ENCODE peak calls at places on chromosomes 1 and 21, in five cellular contexts. One of them, this sample, is unnamed.

GRCh38 chr1:46205794-46206193 is 2.7 kb downstream of the LURAP1 start:
- DNase-seq in WERI-Rb-1: no peak
- DNase-seq in lower leg skin: no peak
- DNase-seq in dorsolateral prefrontal cortex: no peak
- DNase-seq in GM23338: no peak
- DNase-seq in this sample: no peak

GRCh38 chr21:45084881-45085536 is 10.6 kb downstream of the ADARB1 start:
- DNase-seq in WERI-Rb-1: no peak
- DNase-seq in lower leg skin: no peak
- DNase-seq in dorsolateral prefrontal cortex: no peak
- DNase-seq in GM23338: no peak
- DNase-seq in this sample: no peak

GRCh38 chr21:16842716-16843115 is 670.1 kb upstream of the CXADR start:
- DNase-seq in WERI-Rb-1: no peak
- DNase-seq in lower leg skin: no peak
- DNase-seq in dorsolateral prefrontal cortex: no peak
- DNase-seq in GM23338: no peak
- DNase-seq in this sample: no peak

GRCh38 chr1:91948501-91949355 is 473 bp upstream of the BRDT start:
- DNase-seq in WERI-Rb-1: no peak
- DNase-seq in lower leg skin: no peak
- DNase-seq in dorsolateral prefrontal cortex: no peak
- DNase-seq in GM23338: peak
- DNase-seq in this sample: no peak

GRCh38 chr1:227897704-227898438 is 49.9 kb downstream of the WNT9A start:
- DNase-seq in WERI-Rb-1: no peak
- DNase-seq in lower leg skin: peak
- DNase-seq in dorsolateral prefrontal cortex: peak
- DNase-seq in GM23338: no peak
- DNase-seq in this sample: peak

GRCh38 chr1:109239580-109240068 is 9.7 kb upstream of the CELSR2 start:
- DNase-seq in WERI-Rb-1: peak
- DNase-seq in lower leg skin: no peak
- DNase-seq in dorsolateral prefrontal cortex: no peak
- DNase-seq in GM23338: peak
- DNase-seq in this sample: peak

GRCh38 chr1:224533517-224533916 is 82.6 kb upstream of the CNIH3 start:
- DNase-seq in WERI-Rb-1: no peak
- DNase-seq in lower leg skin: no peak
- DNase-seq in dorsolateral prefrontal cortex: no peak
- DNase-seq in GM23338: no peak
- DNase-seq in this sample: no peak

GRCh38 chr1:216846339-216846738 is 123.1 kb upstream of the ESRRG start:
- DNase-seq in WERI-Rb-1: no peak
- DNase-seq in lower leg skin: no peak
- DNase-seq in dorsolateral prefrontal cortex: no peak
- DNase-seq in GM23338: no peak
- DNase-seq in this sample: no peak

GRCh38 chr21:37224861-37225260 is 42.3 kb downstream of the VPS26C start:
- DNase-seq in WERI-Rb-1: no peak
- DNase-seq in lower leg skin: peak
- DNase-seq in dorsolateral prefrontal cortex: no peak
- DNase-seq in GM23338: no peak
- DNase-seq in this sample: no peak

GRCh38 chr1:220450927-220451326 is 77.0 kb upstream of the MARK1 start:
- DNase-seq in WERI-Rb-1: no peak
- DNase-seq in lower leg skin: no peak
- DNase-seq in dorsolateral prefrontal cortex: no peak
- DNase-seq in GM23338: no peak
- DNase-seq in this sample: no peak

GRCh38 chr1:220453371-220453770 is 74.6 kb upstream of the MARK1 start:
- DNase-seq in WERI-Rb-1: no peak
- DNase-seq in lower leg skin: no peak
- DNase-seq in dorsolateral prefrontal cortex: no peak
- DNase-seq in GM23338: no peak
- DNase-seq in this sample: no peak

GRCh38 chr1:220451541-220451940 is 76.4 kb upstream of the MARK1 start:
- DNase-seq in WERI-Rb-1: no peak
- DNase-seq in lower leg skin: no peak
- DNase-seq in dorsolateral prefrontal cortex: no peak
- DNase-seq in GM23338: peak
- DNase-seq in this sample: no peak

GRCh38 chr1:220455559-220455958 is 72.4 kb upstream of the MARK1 start:
- DNase-seq in WERI-Rb-1: no peak
- DNase-seq in lower leg skin: no peak
- DNase-seq in dorsolateral prefrontal cortex: no peak
- DNase-seq in GM23338: no peak
- DNase-seq in this sample: no peak

GRCh38 chr1:220454155-220454777 is 73.7 kb upstream of the MARK1 start:
- DNase-seq in WERI-Rb-1: no peak
- DNase-seq in lower leg skin: no peak
- DNase-seq in dorsolateral prefrontal cortex: no peak
- DNase-seq in GM23338: peak
- DNase-seq in this sample: no peak
- TF ChIP-seq CTCF in WERI-Rb-1: no peak
- TF ChIP-seq CTCF in lower leg skin: no peak
- TF ChIP-seq CTCF in dorsolateral prefrontal cortex: no peak
- TF ChIP-seq CTCF in GM23338: no peak
- TF ChIP-seq CTCF in this sample: peak

GRCh38 chr21:42010507-42011493 is 640 bp upstream of the ZBTB21 start:
- DNase-seq in WERI-Rb-1: peak
- DNase-seq in lower leg skin: no peak
- DNase-seq in dorsolateral prefrontal cortex: no peak
- DNase-seq in GM23338: peak
- DNase-seq in this sample: peak
- TF ChIP-seq CTCF in WERI-Rb-1: peak
- TF ChIP-seq CTCF in lower leg skin: no peak
- TF ChIP-seq CTCF in dorsolateral prefrontal cortex: peak
- TF ChIP-seq CTCF in GM23338: no peak
- TF ChIP-seq CTCF in this sample: no peak

GRCh38 chr1:50879137-50879536 is 80.9 kb downstream of the FAF1 start:
- DNase-seq in WERI-Rb-1: no peak
- DNase-seq in lower leg skin: no peak
- DNase-seq in dorsolateral prefrontal cortex: no peak
- DNase-seq in GM23338: no peak
- DNase-seq in this sample: no peak

GRCh38 chr1:50878434-50878833 is 81.6 kb downstream of the FAF1 start:
- DNase-seq in WERI-Rb-1: no peak
- DNase-seq in lower leg skin: no peak
- DNase-seq in dorsolateral prefrontal cortex: no peak
- DNase-seq in GM23338: no peak
- DNase-seq in this sample: no peak

DNA sequence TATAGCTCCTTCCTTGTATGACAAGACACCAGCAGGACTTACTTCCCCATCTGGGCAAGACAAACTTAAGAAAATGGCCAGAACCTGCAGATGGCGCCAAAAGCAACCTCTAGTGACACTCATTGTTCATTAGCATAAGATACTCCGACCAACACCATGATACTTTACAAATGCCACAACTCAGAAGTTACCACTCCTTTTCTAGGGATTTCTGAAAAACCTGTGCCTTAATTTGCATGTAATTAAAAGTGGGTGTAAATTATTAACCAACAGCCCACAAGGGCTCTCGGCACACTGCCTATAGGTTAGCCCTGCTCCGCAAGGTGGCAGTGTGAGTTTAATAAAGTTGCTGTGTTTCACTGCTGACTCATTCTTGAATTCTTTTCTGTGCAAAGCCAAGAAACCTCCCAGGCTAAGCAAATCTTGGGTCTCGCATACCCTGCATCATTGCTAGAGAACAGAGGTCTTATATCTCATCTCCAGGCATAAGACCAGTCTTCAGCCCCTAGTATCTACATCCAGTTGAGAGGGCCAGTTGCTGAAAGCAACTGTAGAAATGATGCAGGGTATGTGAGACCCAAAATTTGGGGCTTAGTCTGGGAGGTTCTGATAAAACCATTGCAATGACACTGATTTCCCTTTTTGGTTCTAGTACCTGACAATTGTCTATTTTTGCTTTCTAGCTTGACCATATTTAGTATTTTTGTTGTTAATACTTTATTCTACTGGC is 86.4 kb downstream of the FAF1 start:
- DNase-seq in WERI-Rb-1: peak
- DNase-seq in lower leg skin: no peak
- DNase-seq in dorsolateral prefrontal cortex: no peak
- DNase-seq in GM23338: peak
- DNase-seq in this sample: peak
- TF ChIP-seq CTCF in WERI-Rb-1: peak
- TF ChIP-seq CTCF in lower leg skin: no peak
- TF ChIP-seq CTCF in dorsolateral prefrontal cortex: peak
- TF ChIP-seq CTCF in GM23338: peak
- TF ChIP-seq CTCF in this sample: peak

GRCh38 chr1:18373882-18374493 is 106.7 kb upstream of the KLHDC7A start:
- DNase-seq in WERI-Rb-1: peak
- DNase-seq in lower leg skin: no peak
- DNase-seq in dorsolateral prefrontal cortex: no peak
- DNase-seq in GM23338: peak
- DNase-seq in this sample: peak
- TF ChIP-seq CTCF in WERI-Rb-1: peak
- TF ChIP-seq CTCF in lower leg skin: no peak
- TF ChIP-seq CTCF in dorsolateral prefrontal cortex: peak
- TF ChIP-seq CTCF in GM23338: peak
- TF ChIP-seq CTCF in this sample: peak

DNA sequence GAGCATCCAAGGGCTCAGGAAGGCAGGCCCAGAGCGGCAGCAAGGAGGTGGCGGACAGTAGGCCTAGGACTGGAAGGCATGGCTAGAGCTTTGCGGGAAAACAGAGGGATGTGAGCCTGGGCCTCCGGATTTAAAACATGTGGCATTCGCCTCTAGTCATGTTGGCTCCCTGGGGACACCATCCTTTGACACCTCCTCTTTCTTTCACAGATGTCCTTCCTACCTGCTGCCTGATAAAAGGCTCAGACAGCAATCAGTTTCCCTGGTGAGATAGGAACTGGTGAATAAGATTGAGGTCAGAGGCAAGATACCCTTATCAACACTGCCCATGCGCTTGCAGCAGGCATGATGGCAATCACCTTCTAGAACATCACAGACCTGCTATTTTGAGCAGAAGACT is 277.6 kb downstream of the SIPA1L2 start:
- DNase-seq in WERI-Rb-1: no peak
- DNase-seq in lower leg skin: no peak
- DNase-seq in dorsolateral prefrontal cortex: no peak
- DNase-seq in GM23338: no peak
- DNase-seq in this sample: no peak
- TF ChIP-seq CTCF in WERI-Rb-1: no peak
- TF ChIP-seq CTCF in lower leg skin: no peak
- TF ChIP-seq CTCF in dorsolateral prefrontal cortex: no peak
- TF ChIP-seq CTCF in GM23338: no peak
- TF ChIP-seq CTCF in this sample: no peak